ENCODE peak calls at places on chromosomes 7 and 10, in nine cellular contexts. M is AG08396; P is CD8-positive, alpha-beta T cell; J is astrocyte; R is aorta; K is SJSA1; O is prostate gland; C is ureter; Q is AG10803. G is an unnamed sample.

GRCh38 chr10:15167411-15168295 is 840 bp downstream of the NMT2 start:
- DNase-seq in M (peak), P (peak), J (peak), R (peak), K (peak), O (peak), C (peak), Q (peak), G (peak)

GRCh38 chr7:137990251-137990901 is 11.5 kb downstream of the CREB3L2 start:
- DNase-seq in M (peak), P (no peak), J (peak), R (no peak), K (peak), O (no peak), C (no peak), Q (peak), G (no peak)

GRCh38 chr7:74022507-74022906 is 5.5 kb upstream of the ELN start:
- DNase-seq in M (no peak), P (no peak), J (no peak), R (no peak), K (no peak), O (no peak), C (no peak), Q (no peak), G (no peak)

GRCh38 chr10:7797582-7797981 is 9.6 kb downstream of the ATP5F1C start:
- DNase-seq in M (peak), P (no peak), J (peak), R (no peak), K (peak), O (no peak), C (no peak), Q (peak), G (no peak)

GRCh38 chr7:78438433-78438832 is 639.9 kb downstream of the PHTF2 start:
- DNase-seq in M (no peak), P (no peak), J (no peak), R (no peak), K (no peak), O (no peak), C (no peak), Q (no peak), G (no peak)

GRCh38 chr7:78420001-78420400 is 621.4 kb downstream of the PHTF2 start:
- DNase-seq in M (no peak), P (no peak), J (no peak), R (no peak), K (no peak), O (no peak), C (no peak), Q (no peak), G (no peak)

GRCh38 chr7:33558961-33559710 is 346.2 kb upstream of the BMPER start:
- DNase-seq in M (no peak), P (no peak), J (no peak), R (no peak), K (no peak), O (no peak), C (no peak), Q (no peak), G (no peak)

GRCh38 chr7:70553364-70553763 is 578.6 kb upstream of the GALNT17 start:
- DNase-seq in M (no peak), P (no peak), J (no peak), R (no peak), K (no peak), O (peak), C (no peak), Q (no peak), G (no peak)

G was measured in Right ventricle myocardium inferior.